ENCODE peak calls at places on chromosomes 5 and 9, in eight cellular contexts. R, C, X, M, P, W, B and A are unnamed samples.

GRCh38 chr5:93831449-93831848 is 90.0 kb upstream of the POU5F2 start:
- DNase-seq in R (no peak), C (no peak), X (no peak), M (peak; percentile 80), P (no peak), W (no peak), B (no peak), A (no peak)

GRCh38 chr9:4926239-4926638 is 58.8 kb upstream of the JAK2 start:
- DNase-seq in R (no peak), C (no peak), X (no peak), M (no peak), P (no peak), W (no peak), B (no peak), A (no peak)

GRCh38 chr5:72477644-72478043 is 29.6 kb downstream of the ZNF366 start:
- DNase-seq in R (no peak), C (no peak), X (no peak), M (no peak), P (no peak), W (no peak), B (no peak), A (no peak)

GRCh38 chr5:143376911-143377838 is 26.3 kb downstream of the NR3C1 start:
- DNase-seq in R (no peak), C (no peak), X (peak; percentile 19), M (peak; percentile 40), P (no peak), W (no peak), B (no peak), A (no peak)

GRCh38 chr9:107786561-107786960 is 297.0 kb upstream of the KLF4 start:
- DNase-seq in R (no peak), C (no peak), X (no peak), M (no peak), P (no peak), W (no peak), B (no peak), A (no peak)

GRCh38 chr9:23621166-23621565 is 204.9 kb downstream of the ELAVL2 start:
- DNase-seq in R (no peak), C (no peak), X (no peak), M (no peak), P (no peak), W (no peak), B (no peak), A (no peak)

GRCh38 chr9:125631391-125632085 is 75.5 kb downstream of the MAPKAP1 start:
- DNase-seq in R (no peak), C (no peak), X (no peak), M (peak; percentile 48), P (no peak), W (no peak), B (no peak), A (no peak)

GRCh38 chr9:125889524-125890473 is 142.6 kb downstream of the PBX3 start:
- DNase-seq in R (no peak), C (no peak), X (peak; percentile 68), M (peak; percentile 9), P (peak; percentile 54), W (peak; percentile 82), B (peak; percentile 23), A (peak; percentile 12)

GRCh38 chr5:142179776-142180387 is 71.3 kb downstream of the NDFIP1 start:
- DNase-seq in R (no peak), C (no peak), X (no peak), M (no peak), P (no peak), W (peak; percentile 34), B (no peak), A (no peak)

GRCh38 chr5:53023969-53024368 is 34.8 kb downstream of the ITGA2 start:
- DNase-seq in R (no peak), C (no peak), X (no peak), M (peak; percentile 61), P (no peak), W (no peak), B (no peak), A (no peak)

GRCh38 chr9:126682928-126683697 is 69.4 kb downstream of the LMX1B start:
- DNase-seq in R (no peak), C (no peak), X (no peak), M (no peak), P (no peak), W (no peak), B (no peak), A (no peak)

GRCh38 chr5:102715405-102715804 is 39.7 kb upstream of the PAM start:
- DNase-seq in R (no peak), C (no peak), X (no peak), M (peak; percentile 63), P (no peak), W (no peak), B (no peak), A (no peak)

GRCh38 chr9:130448771-130449170 is 4.0 kb downstream of the ASS1 start:
- DNase-seq in R (no peak), C (no peak), X (no peak), M (no peak), P (no peak), W (no peak), B (no peak), A (no peak)

GRCh38 chr9:123775885-123776284 is 154.0 kb downstream of the DENND1A start:
- DNase-seq in R (no peak), C (no peak), X (no peak), M (no peak), P (no peak), W (no peak), B (no peak), A (no peak)

GRCh38 chr5:89712135-89712700 is 697.3 kb downstream of the CETN3 start:
- DNase-seq in R (no peak), C (no peak), X (no peak), M (no peak), P (no peak), W (no peak), B (no peak), A (no peak)
- TF ChIP-seq CTCF in R (no peak), C (no peak), X (no peak), M (no peak), P (no peak), W (no peak), B (no peak), A (no peak)

GRCh38 chr5:110134963-110135935 is 445.5 kb downstream of the MAN2A1 start:
- DNase-seq in R (no peak), C (no peak), X (no peak), M (no peak), P (no peak), W (no peak), B (no peak), A (no peak)
- TF ChIP-seq CTCF in R (no peak), C (no peak), X (no peak), M (no peak), P (no peak), W (no peak), B (no peak), A (no peak)

DNA sequence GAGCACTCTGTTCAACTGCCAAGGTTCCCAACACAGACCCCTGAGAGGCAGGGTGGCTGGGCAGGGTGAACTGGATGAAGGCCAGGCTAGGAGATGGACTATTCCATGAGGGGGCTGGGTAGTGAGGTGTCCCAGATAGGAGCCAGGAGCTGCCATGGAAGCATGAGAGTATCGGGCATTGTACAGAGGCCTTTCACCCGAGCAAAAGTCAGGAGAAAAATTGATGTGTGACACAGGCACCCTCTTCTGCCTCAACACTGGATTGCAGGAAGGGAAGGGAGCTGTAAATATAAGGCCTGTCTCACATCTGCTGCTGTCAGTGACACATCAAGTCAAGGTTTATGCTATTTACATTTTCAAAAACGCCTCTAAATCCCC is 74.6 kb downstream of the UBAP1 start:
- DNase-seq in R (no peak), C (no peak), X (no peak), M (peak; percentile 18), P (no peak), W (no peak), B (no peak), A (no peak)
- TF ChIP-seq CTCF in R (no peak), C (no peak), X (no peak), M (peak; percentile 44), P (no peak), W (no peak), B (peak; percentile 16), A (no peak)

DNA sequence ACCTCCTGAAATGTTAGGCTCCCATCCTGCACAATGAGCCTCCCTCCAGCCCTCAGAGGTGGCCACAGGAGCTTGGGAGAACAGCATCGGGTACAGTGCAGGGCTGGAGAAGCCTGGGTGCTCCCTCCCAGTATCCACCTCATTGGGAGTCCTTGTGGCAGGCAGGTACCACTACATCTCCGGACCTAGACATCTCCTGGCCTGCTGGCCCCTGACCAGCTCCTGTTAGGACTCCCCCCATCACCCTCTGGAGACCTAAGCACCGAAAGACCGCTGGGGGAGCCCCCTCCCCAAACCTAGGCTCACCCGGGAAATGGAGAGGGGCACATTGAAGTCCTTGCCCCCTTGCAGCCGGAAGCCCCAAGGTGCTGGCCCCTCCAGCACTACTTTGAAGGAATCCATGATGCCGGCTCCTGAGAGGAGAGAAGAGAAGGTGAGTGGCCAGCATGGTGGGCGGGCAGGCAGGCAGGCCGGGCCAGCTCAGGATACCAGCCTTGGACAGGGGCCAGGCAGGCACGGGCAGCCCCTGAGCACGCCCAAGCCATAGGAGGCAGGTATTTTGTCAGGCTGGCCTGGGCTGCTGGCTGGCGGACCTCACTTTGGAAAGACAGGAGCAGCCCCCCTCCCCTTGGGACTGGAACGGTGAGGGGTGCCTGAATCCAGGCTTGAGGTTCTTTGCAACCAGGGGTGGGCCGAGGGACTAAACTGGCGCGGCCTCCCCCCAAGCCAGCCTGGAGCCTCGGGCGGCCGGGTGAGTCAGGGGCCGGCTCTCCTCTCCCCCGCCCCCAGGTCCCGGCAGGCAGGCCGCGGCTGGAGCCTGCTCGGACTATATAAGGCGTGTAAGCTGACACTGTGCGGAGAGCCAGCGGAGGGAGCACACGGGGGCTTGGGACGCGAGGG is 1.0 kb downstream of the PDLIM7 start:
- DNase-seq in R (no peak), C (peak; percentile 87), X (peak; percentile 88), M (peak; percentile 91), P (no peak), W (peak; percentile 82), B (peak; percentile 56), A (no peak)
- TF ChIP-seq CTCF in R (peak; percentile 28), C (peak; percentile 63), X (no peak), M (peak; percentile 63), P (no peak), W (no peak), B (no peak), A (no peak)